ENCODE peak calls at places on chromosome 13, in eight cellular contexts. J, V, H, W, C, P, Q and Z are unnamed samples.

GRCh38 chr13:20461481-20461859 is 64.2 kb downstream of the CRYL1 start:
- DNase-seq in H (no peak), W (no peak), C (no peak), Q (no peak), P (no peak), V (no peak), J (no peak), Z (no peak)

GRCh38 chr13:31094331-31095015 is 67.2 kb downstream of the HSPH1 start:
- DNase-seq in P (no peak), J (no peak), H (no peak), C (no peak), Q (no peak), W (no peak), V (no peak), Z (no peak)

GRCh38 chr13:110403721-110404120 is 96.6 kb downstream of the COL4A2 start:
- DNase-seq in H (no peak), P (no peak), J (no peak), Q (no peak), W (no peak), C (no peak), V (no peak), Z (no peak)

GRCh38 chr13:113192902-113193301 is 15.6 kb downstream of the PCID2 start:
- DNase-seq in H (no peak), Q (no peak), J (no peak), W (no peak), P (no peak), V (no peak), C (no peak), Z (no peak)

GRCh38 chr13:106089251-106089940 is 446.1 kb downstream of the EFNB2 start:
- DNase-seq in J (no peak), W (no peak), C (no peak), P (no peak), V (no peak), Q (no peak), H (no peak), Z (no peak)

GRCh38 chr13:80336335-80336734 is 4.6 kb downstream of the SPRY2 start:
- DNase-seq in Q (no peak), P (no peak), J (no peak), V (no peak), C (no peak), W (no peak), H (no peak), Z (no peak)

GRCh38 chr13:91142572-91142971 is 204.9 kb upstream of the MIR17HG start:
- DNase-seq in P (no peak), C (no peak), W (no peak), Q (no peak), V (no peak), H (no peak), J (no peak), Z (no peak)

GRCh38 chr13:60013166-60013565 is 150.6 kb downstream of the DIAPH3 start:
- DNase-seq in Q (no peak), W (no peak), C (no peak), V (no peak), P (no peak), H (no peak), J (no peak), Z (no peak)

GRCh38 chr13:83709751-83710515 is 172.3 kb downstream of the SLITRK1 start:
- DNase-seq in Q (no peak), W (no peak), P (no peak), C (no peak), V (no peak), J (no peak), H (no peak), Z (no peak)

GRCh38 chr13:53198017-53198416 is 169.4 kb downstream of the OLFM4 start:
- DNase-seq in W (no peak), P (no peak), J (no peak), H (no peak), C (no peak), V (no peak), Q (no peak), Z (no peak)

GRCh38 chr13:102138635-102139225 is 263.1 kb downstream of the FGF14 start:
- DNase-seq in W (no peak), Q (no peak), P (no peak), J (no peak), H (no peak), V (no peak), C (no peak), Z (no peak)

GRCh38 chr13:44455781-44456180 is 82.2 kb downstream of the SERP2 start:
- DNase-seq in P (no peak), W (no peak), C (no peak), H (no peak), J (no peak), V (no peak), Q (no peak), Z (no peak)

GRCh38 chr13:41751277-41751676 is 209.6 kb downstream of the VWA8 start:
- DNase-seq in W (no peak), J (no peak), V (peak; percentile 9), C (peak; percentile 36), H (no peak), Q (no peak), P (no peak), Z (no peak)

GRCh38 chr13:99687728-99688397 is 186.6 kb downstream of the TM9SF2 start:
- DNase-seq in V (no peak), P (no peak), H (no peak), Q (no peak), W (no peak), C (no peak), J (no peak), Z (no peak)

GRCh38 chr13:97026759-97027555 is 32.7 kb upstream of the OXGR1 start:
- DNase-seq in P (no peak), H (no peak), W (no peak), C (no peak), Q (no peak), J (no peak), V (no peak), Z (no peak)
- TF ChIP-seq CTCF in P (no peak), H (no peak), W (no peak), C (no peak), Q (no peak), J (no peak), V (no peak), Z (no peak)

DNA sequence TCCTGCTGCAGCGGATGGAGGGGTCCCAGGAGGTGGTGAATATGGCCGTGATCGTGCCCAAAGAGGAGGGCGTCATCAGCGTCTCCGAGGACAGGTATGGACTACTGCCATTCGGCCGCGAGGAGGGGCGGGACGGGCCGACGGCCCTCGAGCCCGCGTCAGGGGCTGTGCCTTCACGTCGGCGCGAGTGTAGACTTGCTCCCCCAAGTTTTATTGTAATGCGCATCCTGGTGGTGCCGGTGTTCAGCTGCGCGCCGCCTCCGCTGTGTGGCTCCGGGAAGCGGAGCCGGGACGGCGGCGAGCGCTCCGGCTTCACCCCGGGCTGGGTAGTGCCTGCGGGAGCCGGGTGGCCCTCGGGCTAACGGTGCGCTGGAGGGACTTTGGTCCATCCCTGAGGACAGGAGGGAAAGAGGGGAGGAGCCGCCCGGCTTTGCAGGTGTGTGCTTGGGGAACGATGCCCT is 499 bp downstream of the WDFY2 start:
- DNase-seq in C (no peak), Q (peak; percentile 92), J (peak; percentile 47), P (peak; percentile 64), H (peak; percentile 69), V (no peak), W (peak; percentile 55), Z (peak; percentile 53)
- TF ChIP-seq CTCF in C (no peak), Q (peak; percentile 27), J (no peak), P (peak; percentile 11), H (no peak), V (peak; percentile 5), W (no peak), Z (peak; percentile 21)

DNA sequence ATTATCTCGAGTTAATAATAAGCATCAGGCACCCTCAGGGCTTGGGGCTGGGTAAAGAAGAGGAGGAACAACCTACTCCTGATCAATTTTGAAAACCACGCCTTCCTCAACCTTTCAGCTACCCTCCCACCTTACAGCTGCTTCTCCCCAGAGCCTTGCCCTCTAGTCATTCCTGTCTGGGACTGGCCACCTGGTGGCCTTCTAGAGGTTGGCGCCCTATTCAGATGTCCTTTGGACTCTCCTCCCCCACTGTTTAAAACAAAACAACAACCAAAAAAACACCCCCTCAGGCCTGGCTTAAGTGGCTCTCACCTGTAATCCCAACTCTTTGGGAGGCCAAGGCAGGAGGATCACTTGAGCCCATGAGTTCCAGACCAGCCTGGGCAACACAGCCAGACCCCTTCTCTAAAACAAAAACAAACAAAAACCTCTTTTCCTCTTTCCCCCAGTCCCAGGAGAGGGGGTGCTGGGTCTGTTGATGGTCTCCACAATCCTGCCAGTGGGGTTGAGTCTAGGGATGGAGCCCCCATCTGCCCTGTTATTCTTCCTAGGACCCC is 62.3 kb downstream of the CCDC70 start:
- DNase-seq in C (peak; percentile 7), J (no peak), P (no peak), Q (no peak), H (no peak), V (no peak), W (no peak), Z (no peak)
- TF ChIP-seq CTCF in C (no peak), J (no peak), P (no peak), Q (no peak), H (peak; percentile 30), V (no peak), W (no peak), Z (peak; percentile 45)

DNA sequence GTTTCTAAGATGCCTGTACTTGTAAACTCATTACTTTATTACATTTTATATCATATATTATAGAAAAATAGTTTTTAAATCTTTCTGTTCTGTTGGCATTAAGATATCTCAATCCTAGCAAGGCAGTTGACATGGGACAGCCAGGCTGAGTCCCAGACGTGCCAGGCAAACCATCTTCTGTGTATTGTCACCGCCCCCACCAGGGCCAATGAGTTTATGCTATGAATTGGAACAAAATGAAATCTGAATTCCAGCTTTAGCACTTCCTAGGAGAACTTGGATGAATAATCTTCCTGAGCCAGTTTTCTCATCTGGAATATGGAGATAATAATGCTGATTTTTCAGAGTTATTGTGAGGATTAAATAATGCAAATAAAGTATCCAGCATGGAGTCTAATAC is 79.9 kb upstream of the GSX1 start:
- DNase-seq in H (no peak), C (no peak), Q (no peak), P (peak; percentile 17), V (no peak), J (no peak), W (peak; percentile 50), Z (no peak)
- TF ChIP-seq CTCF in H (no peak), C (peak; percentile 40), Q (no peak), P (peak; percentile 20), V (no peak), J (peak; percentile 24), W (no peak), Z (peak; percentile 43)

GRCh38 chr13:111599791-111600190 is 279.3 kb downstream of the TEX29 start:
- DNase-seq in J (no peak), Q (no peak), W (no peak), P (no peak), V (no peak), H (no peak), C (no peak), Z (no peak)

GRCh38 chr13:111609631-111610030 is 289.2 kb downstream of the TEX29 start:
- DNase-seq in C (no peak), V (no peak), H (no peak), P (no peak), J (no peak), W (no peak), Q (no peak), Z (no peak)

GRCh38 chr13:111598751-111599150 is 278.3 kb downstream of the TEX29 start:
- DNase-seq in W (no peak), V (no peak), P (no peak), H (no peak), J (no peak), Q (no peak), C (no peak), Z (no peak)

GRCh38 chr13:111602874-111603273 is 282.4 kb downstream of the TEX29 start:
- DNase-seq in W (no peak), V (no peak), P (no peak), H (no peak), Q (peak; percentile 59), C (no peak), J (no peak), Z (no peak)

GRCh38 chr13:111604087-111604486 is 283.6 kb downstream of the TEX29 start:
- DNase-seq in V (no peak), J (no peak), W (no peak), C (no peak), Q (no peak), P (no peak), H (no peak), Z (no peak)
- TF ChIP-seq CTCF in V (no peak), J (no peak), W (no peak), C (no peak), Q (no peak), P (no peak), H (no peak), Z (peak; percentile 26)